ENCODE peak calls at places on chromosomes 2 and 18, in seven cellular contexts. B, W, Q, E, U, L and N are unnamed samples. For H3K9me3, the result is how much of the 10 kb centered on the place peaks cover.

GRCh38 chr2:27308359-27308875 is at the start of gene UCN:
- DNase-seq in L (peak), W (no peak), Q (peak), U (no peak), B (peak), E (no peak), N (no peak)

GRCh38 chr2:231397011-231397927 is 1.8 kb downstream of the B3GNT7 start:
- DNase-seq in Q (peak), B (no peak), U (no peak), E (no peak), W (no peak), L (no peak), N (no peak)

GRCh38 chr2:120772261-120772660 is 36.6 kb downstream of the GLI2 start:
- DNase-seq in B (no peak), L (no peak), E (peak), Q (no peak), U (no peak), W (no peak), N (peak)

GRCh38 chr2:141348481-141348880 is 782.3 kb downstream of the LRP1B start:
- DNase-seq in B (no peak), E (no peak), Q (no peak), W (no peak), L (no peak), U (no peak), N (no peak)

GRCh38 chr2:170446078-170446477 is 268.1 kb downstream of the MYO3B start:
- DNase-seq in B (no peak), U (peak), E (no peak), L (no peak), W (no peak), Q (no peak), N (no peak)

GRCh38 chr2:111676423-111676822 is 207.6 kb downstream of the ANAPC1 start:
- DNase-seq in Q (no peak), W (no peak), U (no peak), L (no peak), B (no peak), E (no peak), N (no peak)

GRCh38 chr18:28075501-28075900 is 101.4 kb downstream of the CDH2 start:
- DNase-seq in B (peak), W (no peak), E (no peak), U (peak), L (no peak), Q (no peak), N (no peak)

GRCh38 chr18:75276813-75277628 is 66.4 kb downstream of the TSHZ1 start:
- DNase-seq in B (no peak), E (no peak), Q (no peak), U (no peak), L (no peak), W (no peak), N (no peak)

GRCh38 chr2:226524381-226524843 is 275.2 kb downstream of the IRS1 start:
- DNase-seq in Q (no peak), L (no peak), W (no peak), B (no peak), E (no peak), U (no peak), N (no peak)

GRCh38 chr2:55085113-55085713 is 35.0 kb upstream of the RTN4 start:
- DNase-seq in E (no peak), L (no peak), B (no peak), U (no peak), W (no peak), Q (no peak), N (no peak)

GRCh38 chr2:111191877-111192276 is 71.2 kb downstream of the BCL2L11 start:
- DNase-seq in L (no peak), E (no peak), Q (no peak), W (no peak), U (no peak), B (no peak), N (no peak)

GRCh38 chr2:86304416-86304815 is 33.0 kb downstream of the REEP1 start:
- DNase-seq in Q (no peak), W (peak), E (no peak), L (no peak), U (no peak), B (no peak), N (no peak)

GRCh38 chr2:144252694-144253093 is 267.2 kb downstream of the ZEB2 start:
- DNase-seq in B (no peak), U (no peak), E (no peak), W (no peak), L (no peak), Q (no peak), N (no peak)
- H3K9me3 ChIP-seq in B (under half), U (under half), E (under half), W (under half), L (under half), Q (under half), N (under half)

GRCh38 chr2:8457620-8458255 is 224.1 kb upstream of the ID2 start:
- DNase-seq in E (peak), W (no peak), B (no peak), Q (peak), U (no peak), L (peak), N (no peak)
- H3K4me3 ChIP-seq in E (no peak), W (no peak), B (no peak), Q (peak), U (no peak), L (no peak), N (no peak)

GRCh38 chr2:151845884-151846283 is 17.7 kb upstream of the ARL5A start:
- DNase-seq in L (no peak), U (no peak), B (no peak), W (no peak), E (no peak), Q (no peak), N (no peak)

GRCh38 chr2:151845481-151845880 is 17.3 kb upstream of the ARL5A start:
- DNase-seq in E (no peak), Q (no peak), B (no peak), U (no peak), W (no peak), L (no peak), N (no peak)

GRCh38 chr2:151842830-151843668 is 14.8 kb upstream of the ARL5A start:
- DNase-seq in Q (no peak), W (no peak), E (no peak), B (no peak), L (no peak), U (no peak), N (no peak)

GRCh38 chr2:151843669-151844017 is 15.4 kb upstream of the ARL5A start:
- DNase-seq in Q (no peak), E (no peak), L (no peak), U (no peak), B (no peak), W (no peak), N (no peak)

GRCh38 chr2:151844217-151844896 is 16.1 kb upstream of the ARL5A start:
- DNase-seq in E (no peak), B (no peak), W (no peak), L (no peak), U (no peak), Q (no peak), N (no peak)
- H3K9me3 ChIP-seq in E (under half), B (under half), W (under half), L (under half), U (under half), Q (under half), N (under half)

DNA sequence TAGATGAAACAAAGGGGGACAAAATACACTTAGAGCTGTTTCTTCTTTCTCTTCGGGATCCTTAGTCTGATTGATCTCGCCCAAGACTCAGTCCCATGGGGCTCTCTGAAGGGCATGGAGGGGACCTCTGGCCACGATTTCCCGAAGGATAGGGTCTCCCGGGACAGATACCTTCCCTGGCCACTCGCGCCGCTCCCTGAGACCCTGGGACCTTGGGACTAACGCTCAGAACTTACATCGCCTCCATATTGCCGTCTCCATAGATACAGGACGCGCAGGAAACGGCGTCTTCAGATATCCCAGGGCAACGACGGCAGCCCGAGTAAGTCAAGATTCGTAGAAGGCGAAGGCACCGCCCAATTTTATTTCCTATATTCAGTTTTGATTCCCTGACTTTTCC is at the start of gene CFAP65:
- DNase-seq in B (no peak), U (peak), W (peak), L (peak), E (no peak), Q (peak), N (peak)
- H3K4me3 ChIP-seq in B (no peak), U (peak), W (peak), L (no peak), E (no peak), Q (no peak), N (peak)

GRCh38 chr2:100589527-100589926 is 26.7 kb downstream of the PDCL3 start:
- DNase-seq in Q (no peak), W (no peak), U (no peak), B (no peak), E (no peak), L (no peak), N (no peak)

GRCh38 chr2:100588071-100588786 is 25.4 kb downstream of the PDCL3 start:
- DNase-seq in L (no peak), B (no peak), Q (no peak), U (peak), E (no peak), W (no peak), N (no peak)

GRCh38 chr2:100580474-100581264 is 17.9 kb downstream of the PDCL3 start:
- DNase-seq in B (no peak), Q (peak), E (no peak), W (no peak), U (no peak), L (no peak), N (no peak)

GRCh38 chr2:100581265-100581612 is 18.4 kb downstream of the PDCL3 start:
- DNase-seq in Q (no peak), L (no peak), U (no peak), B (no peak), E (no peak), W (no peak), N (no peak)

GRCh38 chr2:100584811-100585210 is 22.0 kb downstream of the PDCL3 start:
- DNase-seq in Q (no peak), E (no peak), U (no peak), W (no peak), L (no peak), B (no peak), N (no peak)
- H3K9me3 ChIP-seq in Q (under half), E (under half), U (under half), W (under half), L (under half), B (under half), N (under half)

GRCh38 chr2:197784956-197785941 is at the start of gene BOLL:
- DNase-seq in U (no peak), E (no peak), Q (no peak), B (no peak), L (no peak), W (no peak), N (no peak)
- H3K4me3 ChIP-seq in U (no peak), E (peak), Q (peak), B (no peak), L (peak), W (no peak), N (no peak)

GRCh38 chr2:4295680-4296079 is 592.3 kb downstream of the DCDC2C start:
- DNase-seq in L (no peak), E (no peak), W (no peak), Q (no peak), B (no peak), U (no peak), N (no peak)

GRCh38 chr2:4291430-4291829 is 588.1 kb downstream of the DCDC2C start:
- DNase-seq in L (no peak), B (no peak), Q (no peak), W (no peak), U (no peak), E (no peak), N (no peak)
- H3K9me3 ChIP-seq in L (under half), B (under half), Q (under half), W (under half), U (under half), E (under half), N (under half)

GRCh38 chr2:235957231-235957630 is 211.0 kb downstream of the GBX2 start:
- DNase-seq in B (no peak), E (peak), L (no peak), U (no peak), Q (no peak), W (no peak), N (no peak)

GRCh38 chr2:235958631-235959395 is 209.4 kb downstream of the GBX2 start:
- DNase-seq in B (no peak), Q (no peak), E (peak), L (no peak), U (no peak), W (no peak), N (no peak)

GRCh38 chr2:235960011-235960715 is 208.0 kb downstream of the GBX2 start:
- DNase-seq in L (no peak), W (no peak), E (peak), U (no peak), Q (no peak), B (no peak), N (no peak)

GRCh38 chr2:235956281-235956970 is 211.8 kb downstream of the GBX2 start:
- DNase-seq in E (peak), W (no peak), B (no peak), L (no peak), U (no peak), Q (no peak), N (no peak)

GRCh38 chr2:235958221-235958620 is 210.0 kb downstream of the GBX2 start:
- DNase-seq in L (no peak), W (no peak), B (no peak), Q (no peak), E (peak), U (no peak), N (no peak)
- H3K4me3 ChIP-seq in L (no peak), W (no peak), B (no peak), Q (no peak), E (no peak), U (no peak), N (no peak)